ENCODE peak calls at places on chromosomes 12 and 14, in four cellular contexts. T, Z, L and D are unnamed samples.

GRCh38 chr14:100644784-100645183 is 57.6 kb upstream of the BEGAIN start:
- DNase-seq in T (no peak), Z (no peak), L (no peak), D (no peak)

GRCh38 chr14:77051101-77051500 is 22.6 kb upstream of the IRF2BPL start:
- DNase-seq in T (no peak), Z (no peak), L (no peak), D (no peak)

GRCh38 chr14:71554959-71555612 is 377.1 kb upstream of the RGS6 start:
- DNase-seq in T (no peak), Z (no peak), L (no peak), D (no peak)

GRCh38 chr14:95156765-95157194 is 549 bp downstream of the DICER1 start:
- DNase-seq in T (peak), Z (no peak), L (peak), D (peak)

GRCh38 chr12:105319691-105320209 is 10.7 kb upstream of the C12orf75 start:
- DNase-seq in T (no peak), Z (no peak), L (no peak), D (no peak)

GRCh38 chr14:23114669-23115491 is 4.2 kb downstream of the CEBPE start:
- DNase-seq in T (no peak), Z (no peak), L (peak), D (no peak)

GRCh38 chr12:88544991-88545684 is 35.1 kb downstream of the KITLG start:
- DNase-seq in T (no peak), Z (no peak), L (peak), D (no peak)

GRCh38 chr12:110005319-110005973 is 6.2 kb downstream of the ANKRD13A start:
- DNase-seq in T (no peak), Z (no peak), L (no peak), D (no peak)

GRCh38 chr14:45128963-45129629 is 5.2 kb downstream of the FKBP3 start:
- DNase-seq in T (no peak), Z (no peak), L (no peak), D (no peak)

GRCh38 chr12:54304187-54304810 is 3.5 kb upstream of the NFE2 start:
- DNase-seq in T (no peak), Z (no peak), L (peak), D (no peak)

GRCh38 chr12:1453801-1454200 is 140.6 kb downstream of the FBXL14 start:
- DNase-seq in T (no peak), Z (no peak), L (no peak), D (no peak)

GRCh38 chr14:31457665-31458659 is 656 bp upstream of the DTD2 start:
- DNase-seq in T (no peak), Z (no peak), L (no peak), D (no peak)

GRCh38 chr12:108629824-108630476 is 3.7 kb downstream of the SELPLG start:
- DNase-seq in T (no peak), Z (no peak), L (peak), D (peak)

GRCh38 chr14:55073856-55074255 is 22.4 kb downstream of the MAPK1IP1L start:
- DNase-seq in T (no peak), Z (no peak), L (peak), D (no peak)

GRCh38 chr12:65280306-65280705 is 1.8 kb downstream of the MSRB3 start:
- DNase-seq in T (no peak), Z (no peak), L (peak), D (no peak)

GRCh38 chr12:87661770-87662402 is 367.3 kb downstream of the C12orf50 start:
- DNase-seq in T (no peak), Z (no peak), L (no peak), D (no peak)

GRCh38 chr12:132581348-132582057 is 28.9 kb downstream of the LRCOL1 start:
- DNase-seq in T (no peak), Z (no peak), L (no peak), D (no peak)

GRCh38 chr12:122228092-122228491 is 2.2 kb upstream of the DIABLO start:
- DNase-seq in T (no peak), Z (no peak), L (no peak), D (no peak)

GRCh38 chr14:52312872-52313492 is 1.1 kb upstream of the PTGER2 start:
- DNase-seq in T (no peak), Z (no peak), L (peak), D (no peak)